ENCODE peak calls at places on chromosomes 3 and 15, in four cellular contexts. One of them, this sample, is unnamed.

GRCh38 chr3:138114988-138115971 is at the start of gene DZIP1L:
- DNase-seq in A549: peak
- DNase-seq in HepG2: peak
- DNase-seq in K562: peak
- DNase-seq in this sample: peak

GRCh38 chr15:37112171-37112570 is 11.8 kb upstream of the MEIS2 start:
- DNase-seq in A549: no peak
- DNase-seq in HepG2: no peak
- DNase-seq in K562: no peak
- DNase-seq in this sample: no peak

GRCh38 chr3:55704521-55704920 is 217.4 kb upstream of the WNT5A start:
- DNase-seq in A549: no peak
- DNase-seq in HepG2: no peak
- DNase-seq in K562: no peak
- DNase-seq in this sample: no peak

GRCh38 chr15:100229181-100230163 is 112.3 kb downstream of the ADAMTS17 start:
- DNase-seq in A549: no peak
- DNase-seq in HepG2: no peak
- DNase-seq in K562: no peak
- DNase-seq in this sample: no peak

GRCh38 chr3:153051427-153052095 is 110.5 kb upstream of the RAP2B start:
- DNase-seq in A549: peak
- DNase-seq in HepG2: peak
- DNase-seq in K562: peak
- DNase-seq in this sample: no peak

GRCh38 chr3:8441969-8442559 is 59.6 kb upstream of the LMCD1 start:
- DNase-seq in A549: peak
- DNase-seq in HepG2: peak
- DNase-seq in K562: peak
- DNase-seq in this sample: peak

GRCh38 chr3:76063019-76063418 is 277.7 kb upstream of the ZNF717 start:
- DNase-seq in A549: no peak
- DNase-seq in HepG2: no peak
- DNase-seq in K562: no peak
- DNase-seq in this sample: no peak

GRCh38 chr3:107543666-107544065 is 20.9 kb downstream of the BBX start:
- DNase-seq in A549: no peak
- DNase-seq in HepG2: peak
- DNase-seq in K562: peak
- DNase-seq in this sample: no peak

GRCh38 chr15:58495836-58496501 is 64.2 kb downstream of the LIPC start:
- DNase-seq in A549: no peak
- DNase-seq in HepG2: no peak
- DNase-seq in K562: no peak
- DNase-seq in this sample: no peak

GRCh38 chr3:172315401-172316091 is 132.7 kb downstream of the GHSR start:
- DNase-seq in A549: peak
- DNase-seq in HepG2: no peak
- DNase-seq in K562: peak
- DNase-seq in this sample: no peak

GRCh38 chr3:105429034-105429762 is 62.5 kb downstream of the ALCAM start:
- DNase-seq in A549: no peak
- DNase-seq in HepG2: peak
- DNase-seq in K562: no peak
- DNase-seq in this sample: no peak

GRCh38 chr3:13698498-13698897 is 149.6 kb downstream of the FBLN2 start:
- DNase-seq in A549: no peak
- DNase-seq in HepG2: no peak
- DNase-seq in K562: no peak
- DNase-seq in this sample: peak

GRCh38 chr3:13703071-13703470 is 154.1 kb downstream of the FBLN2 start:
- DNase-seq in A549: no peak
- DNase-seq in HepG2: no peak
- DNase-seq in K562: no peak
- DNase-seq in this sample: no peak

GRCh38 chr3:13702226-13702820 is 153.4 kb downstream of the FBLN2 start:
- DNase-seq in A549: no peak
- DNase-seq in HepG2: no peak
- DNase-seq in K562: no peak
- DNase-seq in this sample: no peak

GRCh38 chr3:13700889-13701288 is 152.0 kb downstream of the FBLN2 start:
- DNase-seq in A549: no peak
- DNase-seq in HepG2: no peak
- DNase-seq in K562: no peak
- DNase-seq in this sample: no peak

DNA sequence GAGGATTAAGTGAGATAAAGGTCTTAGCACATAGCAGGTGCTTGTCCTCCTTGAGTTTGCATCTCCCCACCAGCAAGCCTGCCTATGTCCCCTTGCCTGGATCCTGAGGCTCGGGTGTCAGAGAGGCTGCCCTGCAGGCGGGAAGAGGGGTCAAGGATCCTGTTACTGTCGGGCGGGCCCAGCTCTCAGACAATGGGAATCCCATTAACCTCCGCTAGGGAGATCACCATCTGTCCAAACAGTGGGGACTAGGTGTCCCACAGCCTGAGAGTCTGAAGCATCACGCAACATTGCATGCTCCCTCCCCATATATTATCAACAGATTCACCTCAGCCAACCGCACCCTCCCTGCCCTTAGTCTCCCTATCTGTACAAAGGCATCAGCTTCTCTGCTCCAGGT is 151.4 kb downstream of the FBLN2 start:
- DNase-seq in A549: no peak
- DNase-seq in HepG2: no peak
- DNase-seq in K562: no peak
- DNase-seq in this sample: peak
- TF ChIP-seq NR3C1 in A549: no peak
- TF ChIP-seq NR3C1 in HepG2: no peak
- TF ChIP-seq NR3C1 in K562: no peak
- TF ChIP-seq NR3C1 in this sample: no peak

GRCh38 chr3:175512700-175513099 is 653.6 kb downstream of the NAALADL2 start:
- DNase-seq in A549: no peak
- DNase-seq in HepG2: no peak
- DNase-seq in K562: no peak
- DNase-seq in this sample: no peak

GRCh38 chr3:175511219-175511780 is 652.2 kb downstream of the NAALADL2 start:
- DNase-seq in A549: no peak
- DNase-seq in HepG2: no peak
- DNase-seq in K562: no peak
- DNase-seq in this sample: no peak
- TF ChIP-seq CTCF in A549: no peak
- TF ChIP-seq CTCF in HepG2: no peak
- TF ChIP-seq CTCF in K562: no peak
- TF ChIP-seq CTCF in this sample: no peak

GRCh38 chr3:11542551-11542950 is 101.2 kb downstream of the VGLL4 start:
- DNase-seq in A549: no peak
- DNase-seq in HepG2: no peak
- DNase-seq in K562: no peak
- DNase-seq in this sample: no peak

GRCh38 chr3:11545186-11545851 is 98.4 kb downstream of the VGLL4 start:
- DNase-seq in A549: no peak
- DNase-seq in HepG2: no peak
- DNase-seq in K562: no peak
- DNase-seq in this sample: no peak

GRCh38 chr3:11543141-11543947 is 100.4 kb downstream of the VGLL4 start:
- DNase-seq in A549: no peak
- DNase-seq in HepG2: no peak
- DNase-seq in K562: no peak
- DNase-seq in this sample: peak

GRCh38 chr3:11543948-11544387 is 99.7 kb downstream of the VGLL4 start:
- DNase-seq in A549: no peak
- DNase-seq in HepG2: no peak
- DNase-seq in K562: no peak
- DNase-seq in this sample: no peak

DNA sequence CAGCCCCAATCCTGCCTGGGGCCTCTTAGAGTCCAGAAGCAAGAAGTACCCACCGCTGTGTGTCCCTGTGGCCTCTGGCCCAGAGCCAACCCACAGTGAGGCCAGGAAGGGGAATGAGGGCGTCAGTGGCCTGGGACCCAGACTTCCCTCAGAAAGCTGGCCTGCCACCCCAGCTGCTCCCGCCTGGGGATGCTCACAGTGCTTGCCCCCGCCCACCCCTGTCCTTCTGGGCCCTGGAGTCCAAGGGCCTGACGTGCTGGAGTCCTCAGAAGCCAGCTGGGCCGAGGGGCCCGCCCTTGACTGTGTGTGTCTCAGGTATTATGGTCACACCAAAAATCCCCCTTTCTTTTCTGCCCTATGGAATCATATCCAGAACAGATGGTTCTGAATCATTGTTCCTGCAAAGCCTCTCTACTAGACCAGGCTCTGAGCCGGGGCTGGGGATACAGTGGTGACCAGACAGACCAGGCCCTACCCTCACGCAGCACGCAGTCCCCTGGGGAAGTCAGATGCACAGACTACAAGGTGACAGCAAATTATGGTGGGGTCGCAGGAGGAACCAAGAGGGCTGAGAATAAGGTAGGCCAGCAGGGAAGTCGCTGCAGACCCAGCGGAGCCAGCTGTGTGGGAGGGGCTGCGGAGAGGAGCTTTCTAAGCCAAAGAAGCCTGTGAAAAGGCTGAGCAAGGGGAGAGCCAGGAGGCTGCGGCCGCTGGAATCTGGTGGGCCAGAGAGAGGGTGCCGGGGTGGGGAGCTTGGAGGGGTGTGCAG is 99.1 kb downstream of the VGLL4 start:
- DNase-seq in A549: no peak
- DNase-seq in HepG2: peak
- DNase-seq in K562: no peak
- DNase-seq in this sample: no peak
- TF ChIP-seq ESRRA in A549: no peak
- TF ChIP-seq ESRRA in HepG2: no peak
- TF ChIP-seq ESRRA in K562: no peak
- TF ChIP-seq ESRRA in this sample: no peak

DNA sequence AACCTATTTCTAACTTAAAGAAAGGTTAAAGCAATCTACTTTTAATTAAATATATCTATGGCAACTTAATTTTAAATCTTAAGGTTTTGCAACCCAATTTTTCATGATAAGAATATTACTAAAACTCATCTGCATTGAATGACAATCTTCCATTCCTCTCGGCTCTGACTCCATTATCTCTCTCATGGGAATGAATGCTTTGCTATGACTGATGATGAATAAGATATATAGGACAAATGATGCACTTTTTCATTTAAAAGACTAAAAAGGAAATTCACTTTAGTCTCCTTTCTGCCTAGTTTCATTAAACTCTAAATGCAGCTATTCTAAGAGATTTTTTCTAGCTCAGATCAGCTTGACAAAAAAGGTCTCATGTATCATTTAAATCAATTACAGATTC is 68.7 kb downstream of the GBE1 start:
- DNase-seq in A549: no peak
- DNase-seq in HepG2: no peak
- DNase-seq in K562: no peak
- DNase-seq in this sample: no peak
- TF ChIP-seq NR3C1 in A549: no peak
- TF ChIP-seq NR3C1 in HepG2: no peak
- TF ChIP-seq NR3C1 in K562: no peak
- TF ChIP-seq NR3C1 in this sample: no peak

This sample was measured in WTC11.